ENCODE peak calls at places on chromosomes 13 and 19, in four cellular contexts. T is esophagus squamous epithelium, W is sigmoid colon, V is spleen. S is an unnamed sample.

GRCh38 chr13:96052655-96053002 is 572 bp downstream of the UGGT2 start:
- DNase-seq in T (no peak), W (no peak), V (no peak), S (peak; percentile 30)

GRCh38 chr13:33487575-33488243 is 202.2 kb upstream of the STARD13 start:
- DNase-seq in T (no peak), W (no peak), V (no peak), S (no peak)

GRCh38 chr19:17215125-17215971 is at the start of gene USE1:
- DNase-seq in T (peak; percentile 58), W (peak; percentile 96), V (peak; percentile 97), S (peak; percentile 87)

GRCh38 chr13:29801102-29801501 is 49.3 kb downstream of the UBL3 start:
- DNase-seq in T (no peak), W (no peak), V (no peak), S (no peak)

GRCh38 chr19:49327878-49328544 is 3.0 kb upstream of the SLC6A16 start:
- DNase-seq in T (no peak), W (no peak), V (no peak), S (no peak)

GRCh38 chr13:27415116-27415515 is 9.3 kb upstream of the GTF3A start:
- DNase-seq in T (no peak), W (no peak), V (no peak), S (no peak)

GRCh38 chr13:75656590-75656989 is 20.5 kb downstream of the LMO7 start:
- DNase-seq in T (no peak), W (no peak), V (no peak), S (no peak)

GRCh38 chr13:40109324-40109958 is 454.0 kb downstream of the COG6 start:
- DNase-seq in T (no peak), W (no peak), V (no peak), S (peak; percentile 32)

GRCh38 chr19:48991823-48992570 is 1.1 kb downstream of the GYS1 start:
- DNase-seq in T (no peak), W (peak; percentile 88), V (peak; percentile 81), S (peak; percentile 55)

GRCh38 chr19:18568367-18568766 is 3.3 kb upstream of the UBA52 start:
- DNase-seq in T (no peak), W (no peak), V (no peak), S (no peak)

GRCh38 chr19:8663920-8664670 is 33.7 kb downstream of the NFILZ start:
- DNase-seq in T (no peak), W (no peak), V (no peak), S (no peak)

DNA sequence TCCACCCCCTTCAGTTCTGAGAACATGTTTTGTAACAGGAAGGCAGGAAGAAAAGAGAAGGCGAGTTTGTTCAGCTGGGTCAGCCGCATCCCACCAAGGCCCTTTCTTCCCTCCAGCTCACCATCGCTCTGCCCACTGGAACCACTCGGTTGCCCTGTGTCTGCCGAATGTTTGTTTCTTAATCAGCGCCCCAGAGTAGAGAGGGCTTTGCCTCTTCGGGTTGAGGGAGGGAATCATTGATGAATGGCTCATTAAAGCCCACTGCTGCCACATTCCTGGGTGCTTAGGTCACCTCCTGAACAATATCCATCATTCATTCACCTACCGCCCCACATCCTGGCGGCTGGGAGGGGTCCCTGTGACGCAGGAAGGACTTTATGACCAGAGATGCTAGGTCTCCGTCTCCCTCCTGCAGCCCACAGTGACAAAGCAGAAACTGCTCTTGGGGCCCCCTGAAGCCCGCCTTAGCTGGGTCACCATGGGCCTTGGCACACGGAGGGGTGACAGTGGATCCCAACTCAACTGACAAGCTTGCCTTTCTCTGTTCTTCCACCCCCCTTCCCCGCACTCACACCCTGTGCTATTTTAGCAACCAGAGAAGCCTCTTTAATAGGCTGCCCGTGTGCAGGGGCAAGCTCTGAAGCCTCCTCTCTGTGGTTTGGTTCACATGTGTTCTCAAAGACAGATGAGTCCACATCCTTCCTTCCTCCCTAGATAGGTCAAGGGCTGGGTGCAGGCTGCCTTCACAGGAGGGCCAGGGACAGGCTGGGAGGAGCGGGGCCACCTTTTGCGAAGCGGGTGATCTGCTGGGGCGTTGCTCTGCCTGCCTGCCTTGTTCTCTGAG is 46.2 kb downstream of the ACTN4 start:
- DNase-seq in T (no peak), W (no peak), V (peak; percentile 88), S (peak; percentile 89)
- TF ChIP-seq POLR2A in T (no peak), W (no peak), V (no peak), S (peak; percentile 38)

GRCh38 chr19:58229255-58229639 is 533 bp downstream of the ZNF544 start:
- DNase-seq in T (no peak), W (no peak), V (no peak), S (no peak)

GRCh38 chr19:58227964-58228583 is 640 bp upstream of the ZNF544 start:
- DNase-seq in T (no peak), W (no peak), V (no peak), S (no peak)

DNA sequence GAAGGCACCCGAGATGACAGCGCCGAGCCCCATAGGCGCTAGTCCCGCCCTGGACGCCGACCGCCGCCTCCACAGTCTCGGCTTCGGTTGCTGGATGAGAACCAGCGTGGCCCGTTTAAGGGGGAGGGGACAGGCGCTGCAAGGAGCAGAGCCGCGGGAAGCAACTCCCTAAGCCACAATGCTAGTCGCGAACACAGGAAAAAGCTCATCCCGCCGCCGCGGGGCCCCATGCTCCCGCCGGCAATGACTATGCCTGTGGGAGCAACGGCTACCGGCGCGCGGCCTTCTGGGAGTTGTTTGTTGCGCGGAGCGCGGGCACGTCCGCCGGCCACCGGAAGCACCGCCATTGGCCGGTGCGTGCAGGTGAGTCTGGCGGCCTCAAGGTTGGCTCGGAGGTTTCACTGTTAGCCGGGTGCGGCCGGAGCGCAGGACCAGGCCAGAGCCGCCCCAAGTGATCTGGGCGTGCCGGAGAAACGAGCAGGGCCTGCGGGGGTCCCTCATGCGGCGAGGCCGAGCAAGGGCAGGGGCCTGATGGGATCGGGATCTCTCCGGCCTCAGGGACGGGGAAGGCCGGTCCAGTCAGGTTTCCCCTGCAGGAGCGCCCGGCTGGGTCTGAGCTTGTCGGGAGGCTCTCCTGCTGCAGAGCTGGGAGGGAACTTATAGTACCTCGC is at the start of gene ZNF544:
- DNase-seq in T (no peak), W (peak; percentile 80), V (peak; percentile 92), S (peak; percentile 50)
- TF ChIP-seq POLR2A in T (peak; percentile 50), W (peak; percentile 33), V (no peak), S (peak; percentile 56)

DNA sequence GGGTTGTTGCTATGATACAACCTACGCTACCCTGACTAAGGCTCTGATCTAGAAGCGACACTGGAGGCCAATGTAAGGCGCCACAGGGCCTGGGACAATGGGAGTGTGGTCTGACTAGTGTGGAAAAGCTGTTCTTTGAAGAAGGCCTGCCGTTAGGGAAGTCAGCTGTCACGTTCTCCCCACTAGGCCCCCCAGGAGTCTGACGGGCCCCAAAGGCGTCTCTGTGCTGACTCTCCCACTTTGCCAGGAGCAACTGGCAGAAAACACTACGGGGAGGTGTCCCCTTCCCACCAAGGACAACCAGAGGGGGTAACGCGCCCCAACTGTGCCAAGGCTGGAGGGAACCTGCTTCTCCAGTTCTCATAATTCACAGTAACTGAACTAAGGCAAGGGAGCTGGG is 25.3 kb upstream of the EIF3G start:
- DNase-seq in T (no peak), W (no peak), V (no peak), S (no peak)
- TF ChIP-seq POLR2A in T (no peak), W (no peak), V (no peak), S (no peak)

GRCh38 chr13:112907286-112907685 is 61.7 kb upstream of the MCF2L start:
- DNase-seq in T (no peak), W (no peak), V (no peak), S (no peak)
- TF ChIP-seq POLR2A in T (no peak), W (no peak), V (no peak), S (no peak)

S was measured in H54.